ENCODE peak calls at places on chromosomes 7 and 10, in nine cellular contexts. A is ascending aorta, I is fibroblast of lung, S is hepatocyte, C is PC-9, M is Panc1, Z is brain microvascular endothelial cell, P is astrocyte, Y is WERI-Rb-1. U is an unnamed sample.

GRCh38 chr10:84224411-84225028 is 824 bp downstream of the LRIT2 start:
- DNase-seq in A (no peak), I (no peak), S (peak), C (no peak), M (no peak), Z (no peak), P (no peak), Y (no peak), U (no peak)

GRCh38 chr10:13271552-13272163 is 28.2 kb downstream of the PHYH start:
- DNase-seq in A (no peak), I (no peak), S (peak), C (no peak), M (no peak), Z (peak), P (no peak), Y (peak), U (peak)

GRCh38 chr7:163298-163695 is 29.1 kb upstream of the FAM20C start:
- DNase-seq in A (no peak), I (no peak), S (no peak), C (no peak), M (no peak), Z (no peak), P (no peak), Y (no peak), U (no peak)

GRCh38 chr7:139709460-139709859 is 68.3 kb downstream of the HIPK2 start:
- DNase-seq in A (no peak), I (peak), S (no peak), C (no peak), M (no peak), Z (no peak), P (peak), Y (no peak), U (no peak)

GRCh38 chr7:142352543-142352942 is 94.7 kb upstream of the PRSS58 start:
- DNase-seq in A (no peak), I (no peak), S (no peak), C (no peak), M (no peak), Z (no peak), P (no peak), Y (no peak), U (no peak)

GRCh38 chr7:131507592-131508331 is 48.7 kb downstream of the PODXL start:
- DNase-seq in A (peak), I (peak), S (peak), C (peak), M (peak), Z (peak), P (peak), Y (peak), U (peak)

GRCh38 chr10:13376297-13376696 is 28.2 kb upstream of the SEPHS1 start:
- DNase-seq in A (no peak), I (no peak), S (no peak), C (no peak), M (no peak), Z (no peak), P (no peak), Y (no peak), U (no peak)

GRCh38 chr7:44439933-44440332 is 50.5 kb downstream of the NUDCD3 start:
- DNase-seq in A (no peak), I (no peak), S (no peak), C (no peak), M (no peak), Z (no peak), P (no peak), Y (no peak), U (no peak)

GRCh38 chr7:123208793-123209192 is 9.0 kb upstream of the SLC13A1 start:
- DNase-seq in A (no peak), I (no peak), S (peak), C (no peak), M (no peak), Z (peak), P (no peak), Y (peak), U (no peak)

GRCh38 chr10:123796736-123797135 is 94.9 kb downstream of the CPXM2 start:
- DNase-seq in A (no peak), I (no peak), S (no peak), C (no peak), M (no peak), Z (no peak), P (no peak), Y (no peak), U (no peak)

GRCh38 chr10:96720422-96721206 is at the start of gene PIK3AP1:
- DNase-seq in A (no peak), I (no peak), S (peak), C (no peak), M (no peak), Z (no peak), P (no peak), Y (peak), U (peak)

GRCh38 chr10:92690211-92691041 is 671 bp downstream of the HHEX start:
- DNase-seq in A (no peak), I (peak), S (peak), C (peak), M (no peak), Z (peak), P (peak), Y (no peak), U (peak)

GRCh38 chr7:73779517-73779916 is 9.4 kb upstream of the CLDN3 start:
- DNase-seq in A (no peak), I (peak), S (no peak), C (no peak), M (no peak), Z (no peak), P (no peak), Y (no peak), U (no peak)

GRCh38 chr7:140326116-140326928 is 72.0 kb downstream of the SLC37A3 start:
- DNase-seq in A (no peak), I (peak), S (peak), C (no peak), M (peak), Z (peak), P (peak), Y (peak), U (peak)

GRCh38 chr10:21946946-21947345 is 56.6 kb downstream of the DNAJC1 start:
- DNase-seq in A (no peak), I (no peak), S (no peak), C (no peak), M (no peak), Z (no peak), P (no peak), Y (no peak), U (no peak)

GRCh38 chr10:111481271-111482073 is 404.6 kb downstream of the ADRA2A start:
- DNase-seq in A (no peak), I (peak), S (no peak), C (no peak), M (no peak), Z (no peak), P (peak), Y (no peak), U (no peak)

GRCh38 chr7:99554929-99555328 is 3.0 kb upstream of the FAM200A start:
- DNase-seq in A (no peak), I (no peak), S (no peak), C (no peak), M (no peak), Z (no peak), P (no peak), Y (no peak), U (no peak)

GRCh38 chr7:99557940-99558305 is 519 bp upstream of the ZNF655 start:
- DNase-seq in A (no peak), I (no peak), S (no peak), C (no peak), M (no peak), Z (no peak), P (no peak), Y (no peak), U (peak)

GRCh38 chr7:99559276-99559915 is 954 bp downstream of the ZNF655 start:
- DNase-seq in A (no peak), I (peak), S (no peak), C (no peak), M (no peak), Z (no peak), P (peak), Y (no peak), U (no peak)

GRCh38 chr7:99558306-99559275 is at the start of gene ZNF655:
- DNase-seq in A (peak), I (peak), S (peak), C (peak), M (no peak), Z (peak), P (peak), Y (peak), U (peak)

DNA sequence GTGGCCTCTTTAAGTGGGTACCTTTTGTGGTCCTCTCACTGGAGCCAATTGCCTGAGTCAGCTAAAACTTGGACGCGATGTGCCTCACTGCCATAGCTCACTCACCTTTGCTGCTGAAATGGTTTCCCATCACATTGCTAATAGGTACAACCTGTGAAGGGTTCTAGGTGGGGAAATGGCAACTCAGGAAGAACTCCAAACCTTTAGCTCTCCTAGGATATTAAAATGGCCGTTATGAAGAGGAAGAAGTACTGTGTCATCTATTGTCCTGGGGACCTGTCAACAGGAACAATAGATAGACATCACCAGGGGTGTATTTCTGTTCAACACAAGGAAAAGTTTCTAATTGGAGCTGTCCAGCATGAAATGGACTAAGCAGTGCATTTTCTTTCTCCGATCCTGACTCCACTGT is 1.2 kb upstream of the ZNF655 start:
- DNase-seq in A (no peak), I (no peak), S (no peak), C (no peak), M (no peak), Z (no peak), P (no peak), Y (no peak), U (no peak)
- H3K4me3 ChIP-seq in A (peak), I (peak), S (peak), C (peak), M (peak), Z (peak), P (peak), Y (peak), U (peak)

DNA sequence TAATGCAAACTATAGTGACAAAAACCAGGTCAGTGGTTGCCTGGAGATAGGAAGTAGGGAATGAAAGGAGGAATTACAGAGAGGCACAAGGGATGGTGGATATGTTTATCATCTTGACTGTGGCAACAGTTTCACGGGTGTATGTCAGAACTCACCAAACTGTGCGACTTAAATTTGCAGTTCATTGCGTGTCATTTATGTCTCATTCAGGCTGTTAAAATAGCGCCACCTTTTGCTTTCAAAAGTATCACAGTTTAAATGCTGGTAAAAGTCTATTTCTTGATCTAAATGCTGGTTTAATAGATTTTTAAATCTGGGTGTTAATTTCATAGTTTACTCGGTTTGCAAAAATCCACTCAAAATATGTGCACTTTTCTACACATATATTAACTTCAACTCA is 51.0 kb downstream of the PTTG1IP2 start:
- DNase-seq in A (no peak), I (peak), S (peak), C (no peak), M (no peak), Z (no peak), P (no peak), Y (no peak), U (no peak)
- TF ChIP-seq CTCF in A (no peak), I (peak), S (peak), C (no peak), M (peak), Z (peak), P (peak), Y (peak), U (peak)

DNA sequence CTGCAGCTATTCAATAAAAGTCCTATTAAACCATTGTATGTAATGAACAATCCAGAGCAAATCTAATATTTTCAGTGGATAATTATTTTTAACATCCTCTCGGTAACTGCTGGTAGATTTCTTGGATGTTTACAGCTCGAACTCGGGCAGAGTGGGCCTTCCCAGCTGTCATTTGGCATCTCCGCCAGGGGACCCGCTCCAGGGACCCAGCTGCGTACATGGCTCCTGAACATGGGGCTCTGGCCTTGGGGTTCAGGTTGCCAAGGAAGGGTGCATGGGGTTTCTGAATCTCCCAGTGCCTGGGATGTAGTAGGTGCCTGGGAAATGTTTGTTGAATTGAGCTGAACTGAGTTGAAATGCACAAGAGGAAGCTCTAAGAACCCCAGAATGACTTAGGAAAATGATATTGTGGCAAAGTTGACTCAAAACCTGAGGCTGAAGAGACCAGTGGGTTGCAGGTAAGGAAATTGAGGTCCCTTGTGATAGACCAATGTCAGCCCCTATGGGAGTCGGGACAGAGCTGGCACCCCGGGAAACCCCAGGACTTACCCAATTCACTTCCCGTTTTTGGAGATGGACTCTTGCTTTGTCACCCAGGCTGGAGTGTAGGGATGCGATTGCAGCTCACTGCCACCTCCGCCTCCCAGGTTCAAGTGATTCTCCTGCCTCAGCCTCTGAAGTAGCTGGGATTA is 228.4 kb downstream of the CUX1 start:
- DNase-seq in A (no peak), I (no peak), S (no peak), C (no peak), M (no peak), Z (no peak), P (no peak), Y (no peak), U (peak)
- H3K4me3 ChIP-seq in A (peak), I (no peak), S (no peak), C (no peak), M (no peak), Z (no peak), P (peak), Y (no peak), U (no peak)

DNA sequence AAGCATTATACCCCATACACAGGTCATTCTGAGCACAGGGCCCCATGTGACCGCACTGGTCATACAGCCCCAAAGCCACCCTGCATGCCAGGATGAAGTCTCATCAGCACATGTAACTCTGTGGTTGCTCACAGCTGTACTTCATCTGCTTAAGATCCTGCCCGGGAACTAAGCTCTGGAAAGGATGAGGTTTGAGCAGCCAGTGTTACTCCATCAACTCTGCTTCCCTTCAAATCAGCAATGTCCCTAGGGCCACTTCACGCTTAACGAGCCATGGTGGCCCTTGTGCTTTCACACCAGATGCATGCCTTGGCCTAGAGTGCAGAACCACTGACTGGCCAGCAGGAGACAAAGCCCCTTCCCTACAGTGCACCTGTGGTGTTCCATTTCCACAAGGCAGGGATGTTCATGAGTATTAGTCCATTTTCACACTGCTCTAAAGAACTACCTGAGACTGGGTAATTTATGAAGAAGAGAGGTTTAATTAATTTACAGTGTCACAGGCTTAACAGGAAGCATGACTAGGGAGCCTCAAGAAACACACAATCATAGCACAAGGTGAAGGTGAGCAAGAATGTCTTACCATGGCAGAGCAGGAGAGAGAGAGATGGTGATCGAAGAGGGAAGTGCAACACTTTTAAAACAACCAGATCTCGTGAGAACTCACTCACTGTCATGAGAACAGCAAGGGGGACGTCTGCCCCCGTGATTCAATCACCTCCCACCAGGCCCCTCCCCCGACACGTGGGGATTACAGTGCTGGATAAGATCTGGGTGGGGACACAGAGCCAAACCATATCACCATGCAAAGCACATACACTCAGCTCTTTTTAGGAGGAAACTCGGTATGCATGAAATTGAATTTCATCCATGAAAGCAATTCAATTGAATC is 149.0 kb upstream of the CDCA7L start:
- DNase-seq in A (no peak), I (peak), S (no peak), C (no peak), M (no peak), Z (no peak), P (peak), Y (no peak), U (no peak)
- TF ChIP-seq CTCF in A (no peak), I (peak), S (no peak), C (peak), M (no peak), Z (peak), P (no peak), Y (peak), U (peak)

GRCh38 chr10:129960493-129961273 is 3.4 kb downstream of the EBF3 start:
- DNase-seq in A (no peak), I (no peak), S (no peak), C (no peak), M (no peak), Z (no peak), P (no peak), Y (no peak), U (no peak)

GRCh38 chr10:129958686-129959543 is 5.2 kb downstream of the EBF3 start:
- DNase-seq in A (no peak), I (no peak), S (no peak), C (no peak), M (no peak), Z (no peak), P (no peak), Y (peak), U (no peak)

GRCh38 chr10:129961274-129961839 is 2.7 kb downstream of the EBF3 start:
- DNase-seq in A (no peak), I (no peak), S (no peak), C (no peak), M (no peak), Z (no peak), P (no peak), Y (no peak), U (no peak)

GRCh38 chr10:129958118-129958685 is 5.9 kb downstream of the EBF3 start:
- DNase-seq in A (no peak), I (no peak), S (no peak), C (no peak), M (no peak), Z (no peak), P (no peak), Y (no peak), U (no peak)

GRCh38 chr10:129959544-129960492 is 4.3 kb downstream of the EBF3 start:
- DNase-seq in A (no peak), I (no peak), S (no peak), C (no peak), M (no peak), Z (no peak), P (no peak), Y (peak), U (no peak)
- H3K4me3 ChIP-seq in A (peak), I (no peak), S (no peak), C (no peak), M (no peak), Z (no peak), P (no peak), Y (peak), U (no peak)

DNA sequence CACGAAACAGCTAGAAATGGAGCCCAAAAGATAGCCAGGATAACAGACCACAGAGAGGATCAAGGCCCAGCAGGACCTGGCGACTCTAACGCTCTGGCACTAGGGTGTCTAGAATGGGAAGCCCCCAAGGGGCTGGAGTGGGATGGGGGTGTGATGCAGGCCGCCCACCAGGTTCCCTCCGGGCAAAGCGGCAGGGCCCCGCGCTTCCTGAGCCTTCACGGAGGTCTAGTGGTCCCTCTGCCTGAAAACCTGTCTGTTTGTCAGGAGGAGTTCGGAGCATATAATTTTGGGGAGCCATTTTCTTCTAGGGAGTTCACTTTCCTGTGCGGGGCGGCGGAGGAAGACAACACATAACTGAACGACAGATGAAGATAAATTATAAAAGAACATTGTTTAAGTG is 48.2 kb upstream of the FXYD4 start:
- DNase-seq in A (no peak), I (no peak), S (no peak), C (no peak), M (no peak), Z (no peak), P (no peak), Y (no peak), U (no peak)
- TF ChIP-seq CTCF in A (no peak), I (no peak), S (no peak), C (no peak), M (no peak), Z (no peak), P (no peak), Y (no peak), U (no peak)

GRCh38 chr10:103451091-103451801 is 924 bp downstream of the CALHM2 start:
- DNase-seq in A (no peak), I (peak), S (no peak), C (peak), M (no peak), Z (no peak), P (no peak), Y (no peak), U (no peak)
- H3K4me3 ChIP-seq in A (peak), I (peak), S (peak), C (peak), M (peak), Z (peak), P (peak), Y (no peak), U (peak)